ENCODE peak calls at places on chromosome 18, in four cellular contexts. K, I, N and Y are unnamed samples.
A peak's percentile ranks its signal among the peaks of the same experiment; 100 is the strongest.

GRCh38 chr18:3207565-3207964 is 12.2 kb downstream of the MYOM1 start:
- DNase-seq in K (no peak), I (no peak), N (no peak), Y (no peak)

GRCh38 chr18:58416704-58417683 is 211.9 kb downstream of the ALPK2 start:
- DNase-seq in K (no peak), I (peak; percentile 20), N (no peak), Y (no peak)

GRCh38 chr18:55588876-55589595 is 1.0 kb upstream of the TCF4 start:
- DNase-seq in K (no peak), I (no peak), N (no peak), Y (no peak)

GRCh38 chr18:44799422-44800421 is 119.0 kb downstream of the SETBP1 start:
- DNase-seq in K (no peak), I (no peak), N (no peak), Y (no peak)

GRCh38 chr18:24786027-24786426 is 325.6 kb downstream of the HRH4 start:
- DNase-seq in K (no peak), I (no peak), N (no peak), Y (no peak)

GRCh38 chr18:12531747-12532146 is 124.0 kb downstream of the PRELID3A start:
- DNase-seq in K (no peak), I (no peak), N (no peak), Y (no peak)

GRCh38 chr18:74266161-74266560 is 25.6 kb downstream of the CYB5A start:
- DNase-seq in K (no peak), I (no peak), N (no peak), Y (no peak)

GRCh38 chr18:33873127-33873526 is 295.1 kb downstream of the ASXL3 start:
- DNase-seq in K (no peak), I (no peak), N (no peak), Y (no peak)